ENCODE peak calls at places on chromosomes 11 and 22, in nine cellular contexts. X, P, R, K, W, B, S, E and F are unnamed samples.
A peak's percentile ranks its signal among the peaks of the same experiment; 100 is the strongest.

GRCh38 chr11:111676878-111677585 is 74.8 kb downstream of the SIK2 start:
- DNase-seq in X (no peak), P (no peak), S (no peak), E (no peak), R (no peak), W (no peak), K (no peak), B (no peak), F (no peak)

GRCh38 chr22:48907591-48907990 is 920.1 kb downstream of the BRD1 start:
- DNase-seq in S (peak; percentile 59), R (no peak), X (no peak), E (no peak), K (no peak), B (no peak), W (no peak), P (no peak), F (no peak)

GRCh38 chr11:120512727-120513435 is 1.3 kb downstream of the GRIK4 start:
- DNase-seq in P (no peak), B (no peak), E (no peak), X (no peak), R (no peak), K (no peak), S (no peak), W (no peak), F (no peak)

GRCh38 chr11:44572884-44573283 is 7.4 kb downstream of the CD82 start:
- DNase-seq in K (peak; percentile 79), E (peak; percentile 53), W (no peak), X (no peak), B (no peak), S (no peak), P (no peak), R (peak; percentile 65), F (peak; percentile 77)

GRCh38 chr11:1468473-1469066 is 18.0 kb downstream of the MOB2 start:
- DNase-seq in X (no peak), S (no peak), P (no peak), W (no peak), R (no peak), K (no peak), B (no peak), E (no peak), F (no peak)

GRCh38 chr11:7655253-7656217 is 17.8 kb downstream of the CYB5R2 start:
- DNase-seq in E (no peak), P (no peak), K (no peak), W (peak; percentile 10), X (no peak), S (no peak), R (peak; percentile 29), B (no peak), F (no peak)

GRCh38 chr22:44918925-44919392 is 90.8 kb downstream of the PHF21B start:
- DNase-seq in R (no peak), B (no peak), W (no peak), P (peak; percentile 13), E (no peak), X (no peak), S (no peak), K (no peak), F (no peak)

GRCh38 chr11:16169946-16170345 is 186.4 kb downstream of the SOX6 start:
- DNase-seq in W (no peak), P (no peak), X (no peak), S (no peak), E (no peak), R (peak; percentile 11), B (no peak), K (peak; percentile 28), F (no peak)

GRCh38 chr22:34914871-34915270 is 151.1 kb upstream of the ISX start:
- DNase-seq in W (no peak), B (no peak), X (no peak), R (peak; percentile 92), S (no peak), P (no peak), K (peak; percentile 5), E (no peak), F (no peak)

GRCh38 chr11:47552086-47552580 is 799 bp downstream of the CELF1 start:
- DNase-seq in K (peak; percentile 63), S (peak; percentile 69), P (no peak), E (no peak), W (peak; percentile 57), X (no peak), R (peak; percentile 85), B (peak; percentile 19), F (peak; percentile 80)
- H3K4me1 ChIP-seq in K (peaks cover 24% of the 10 kb centered on the region), S (peaks cover 57% of the 10 kb centered on the region), P (peaks cover 4% of the 10 kb centered on the region), E (peaks cover 16% of the 10 kb centered on the region), W (no peaks in the 10 kb centered on the region), X (peaks cover 14% of the 10 kb centered on the region), R (no peaks in the 10 kb centered on the region), B (peaks cover 48% of the 10 kb centered on the region), F (no peaks in the 10 kb centered on the region)

GRCh38 chr11:77617892-77618291 is 19.7 kb downstream of the CLNS1A start:
- DNase-seq in P (no peak), B (no peak), S (no peak), K (no peak), W (no peak), R (no peak), X (no peak), E (no peak), F (no peak)
- H3K4me1 ChIP-seq in P (no peaks in the 10 kb centered on the region), B (no peaks in the 10 kb centered on the region), S (no peaks in the 10 kb centered on the region), K (no peaks in the 10 kb centered on the region), W (no peaks in the 10 kb centered on the region), R (no peaks in the 10 kb centered on the region), X (no peaks in the 10 kb centered on the region), E (no peaks in the 10 kb centered on the region), F (no peaks in the 10 kb centered on the region)

DNA sequence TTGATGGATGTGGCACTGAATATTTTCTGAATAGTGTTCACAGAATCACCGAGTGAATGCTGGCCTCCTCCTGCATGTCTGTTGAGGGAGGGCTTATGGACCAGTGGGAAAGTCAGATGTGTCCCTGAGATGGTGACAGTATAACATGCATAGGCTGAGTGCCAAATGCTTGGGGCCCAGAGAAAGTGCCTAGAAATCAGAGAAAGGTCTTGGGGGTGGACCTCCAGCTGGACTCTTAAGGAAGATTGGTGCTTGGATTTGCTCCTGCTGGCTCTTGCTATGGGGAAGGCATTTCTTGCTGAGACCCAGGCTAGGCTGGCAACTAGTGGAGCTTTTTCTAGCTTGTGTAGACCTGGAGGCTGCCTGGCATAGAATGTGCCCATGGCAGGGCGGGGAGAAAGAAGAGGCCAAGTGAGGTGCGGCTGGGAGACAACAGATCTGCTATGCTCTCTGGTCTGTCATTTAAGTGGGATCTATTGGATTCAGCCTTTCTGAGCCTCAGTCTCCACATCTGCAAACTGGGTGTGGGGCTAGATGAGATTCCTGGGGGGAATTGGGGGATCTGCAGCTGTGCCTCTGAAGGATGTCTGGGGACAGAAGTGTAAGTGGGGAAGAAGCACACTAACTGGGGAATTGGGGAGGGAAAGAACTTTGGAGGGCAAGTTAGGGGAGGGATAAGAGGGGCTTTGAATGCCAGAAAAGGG is 27.4 kb downstream of the ZNRF3 start:
- DNase-seq in P (no peak), K (no peak), R (no peak), E (no peak), B (no peak), W (no peak), S (peak; percentile 47), X (no peak), F (no peak)
- H3K4me1 ChIP-seq in P (peaks cover 10% of the 10 kb centered on the region), K (peaks cover 25% of the 10 kb centered on the region), R (peaks cover 11% of the 10 kb centered on the region), E (peaks cover 74% of the 10 kb centered on the region), B (peaks cover 26% of the 10 kb centered on the region), W (no peaks in the 10 kb centered on the region), S (peaks cover 64% of the 10 kb centered on the region), X (peaks cover 15% of the 10 kb centered on the region), F (peaks cover 17% of the 10 kb centered on the region)

GRCh38 chr11:109350091-109350490 is 71.9 kb upstream of the C11orf87 start:
- DNase-seq in P (no peak), K (no peak), B (no peak), S (no peak), E (no peak), X (no peak), R (peak; percentile 3), W (no peak), F (no peak)
- H3K4me1 ChIP-seq in P (no peaks in the 10 kb centered on the region), K (no peaks in the 10 kb centered on the region), B (no peaks in the 10 kb centered on the region), S (no peaks in the 10 kb centered on the region), E (no peaks in the 10 kb centered on the region), X (no peaks in the 10 kb centered on the region), R (no peaks in the 10 kb centered on the region), W (no peaks in the 10 kb centered on the region), F (no peaks in the 10 kb centered on the region)

GRCh38 chr11:74696932-74697687 is 34.1 kb downstream of the CHRDL2 start:
- DNase-seq in X (no peak), P (peak; percentile 93), S (peak; percentile 97), R (peak; percentile 65), B (peak; percentile 87), W (peak; percentile 41), K (peak; percentile 73), E (peak; percentile 67), F (peak; percentile 78)
- H3K4me1 ChIP-seq in X (no peaks in the 10 kb centered on the region), P (no peaks in the 10 kb centered on the region), S (peaks cover 54% of the 10 kb centered on the region), R (peaks cover 3% of the 10 kb centered on the region), B (peaks cover 20% of the 10 kb centered on the region), W (no peaks in the 10 kb centered on the region), K (peaks cover 17% of the 10 kb centered on the region), E (peaks cover 8% of the 10 kb centered on the region), F (peaks cover 5% of the 10 kb centered on the region)